ENCODE peak calls at places on chromosomes 7 and 10, in ten cellular contexts. H, R, B, C, S, X, U, Y, N and Z are unnamed samples.

GRCh38 chr10:133335238-133336122 is 1.2 kb downstream of the CALY start:
- DNase-seq in H (peak; percentile 56), R (no peak), B (no peak), C (peak; percentile 81), S (peak; percentile 73), X (peak; percentile 69), U (peak; percentile 71), Y (no peak), N (peak; percentile 91), Z (peak; percentile 44)

GRCh38 chr10:119139464-119140067 is 25.9 kb downstream of the SFXN4 start:
- DNase-seq in H (peak; percentile 9), R (no peak), B (peak; percentile 1), C (peak; percentile 7), S (peak; percentile 50), X (no peak), U (no peak), Y (peak; percentile 16), N (peak; percentile 31), Z (peak; percentile 32)

GRCh38 chr10:120643373-120643772 is 186.3 kb downstream of the PLPP4 start:
- DNase-seq in H (no peak), R (no peak), B (no peak), C (no peak), S (no peak), X (no peak), U (no peak), Y (no peak), N (no peak), Z (no peak)

GRCh38 chr7:29019896-29020295 is 61.8 kb upstream of the TRIL start:
- DNase-seq in H (no peak), R (no peak), B (peak; percentile 83), C (no peak), S (no peak), X (no peak), U (no peak), Y (no peak), N (no peak), Z (no peak)

GRCh38 chr10:107733328-107733727 is 568.8 kb upstream of the SORCS1 start:
- DNase-seq in H (no peak), R (no peak), B (no peak), C (no peak), S (no peak), X (no peak), U (no peak), Y (peak; percentile 77), N (no peak), Z (no peak)

GRCh38 chr10:19638173-19638872 is 177.9 kb upstream of the PLXDC2 start:
- DNase-seq in H (peak; percentile 13), R (peak; percentile 80), B (no peak), C (no peak), S (peak; percentile 99), X (no peak), U (no peak), Y (peak; percentile 34), N (no peak), Z (no peak)

GRCh38 chr7:123797673-123798526 is 47.1 kb upstream of the HYAL4 start:
- DNase-seq in H (no peak), R (peak; percentile 45), B (peak; percentile 45), C (no peak), S (peak; percentile 96), X (no peak), U (no peak), Y (peak; percentile 96), N (no peak), Z (peak; percentile 98)

GRCh38 chr7:86991093-86991769 is 68.2 kb downstream of the ELAPOR2 start:
- DNase-seq in H (no peak), R (no peak), B (no peak), C (no peak), S (no peak), X (no peak), U (no peak), Y (no peak), N (no peak), Z (no peak)

GRCh38 chr10:92965314-92965713 is 95.3 kb upstream of the CYP26C1 start:
- DNase-seq in H (no peak), R (peak; percentile 22), B (peak; percentile 19), C (no peak), S (peak; percentile 74), X (no peak), U (no peak), Y (peak; percentile 28), N (no peak), Z (peak; percentile 44)

GRCh38 chr7:99224263-99224947 is 16.5 kb upstream of the KPNA7 start:
- DNase-seq in H (no peak), R (peak; percentile 80), B (peak; percentile 9), C (no peak), S (peak; percentile 17), X (no peak), U (no peak), Y (peak; percentile 99), N (no peak), Z (peak; percentile 90)

GRCh38 chr7:74042746-74043522 is 15.0 kb downstream of the ELN start:
- DNase-seq in H (no peak), R (no peak), B (no peak), C (no peak), S (no peak), X (peak; percentile 19), U (no peak), Y (no peak), N (no peak), Z (no peak)

GRCh38 chr7:151367304-151367703 is 25.7 kb downstream of the NUB1 start:
- DNase-seq in H (no peak), R (no peak), B (no peak), C (no peak), S (peak; percentile 60), X (no peak), U (no peak), Y (no peak), N (no peak), Z (no peak)

GRCh38 chr7:110557-111232 is 81.7 kb upstream of the FAM20C start:
- DNase-seq in H (no peak), R (no peak), B (no peak), C (no peak), S (no peak), X (no peak), U (no peak), Y (no peak), N (no peak), Z (no peak)